ENCODE peak calls at places on chromosomes 4 and X, in eight cellular contexts. X is stimulated activated CD8-positive, alpha-beta memory T cell treated with anti-CD3 and anti-CD28 coated beads, Interleukin-7, amount 100 ng/mL, for 1 hour; P is progenitor cell of endocrine pancreas; K is activated effector memory CD4-positive, alpha-beta T cell treated with Interleukin-2 at 50 U/mL for 16 hours; T is SW480; V is CD8-positive, alpha-beta T cell; N is dermis microvascular lymphatic vessel endothelial cell; H is NCI-H748 treated with DMSO at 0.1 percent for 48 hours. J is an unnamed sample.

GRCh38 chrX:80022363-80023031 is 7.9 kb downstream of the TBX22 start:
- DNase-seq in K (no peak), V (no peak), P (no peak), T (no peak), H (no peak), N (no peak), X (no peak), J (no peak)

GRCh38 chr4:183846951-183847350 is 58.2 kb upstream of the STOX2 start:
- DNase-seq in P (no peak), X (no peak), V (no peak), K (no peak), N (no peak), H (no peak), T (no peak), J (no peak)

GRCh38 chr4:74157116-74157742 is 689 bp upstream of the MTHFD2L start:
- DNase-seq in X (no peak), V (no peak), T (peak), K (no peak), N (peak), H (no peak), P (no peak), J (no peak)

GRCh38 chrX:57918750-57919436 is 8.6 kb upstream of the ZXDA start:
- DNase-seq in P (no peak), V (no peak), K (no peak), N (peak), T (peak), H (no peak), X (no peak), J (peak)

GRCh38 chrX:2595258-2595657 is 94.5 kb upstream of the DHRSX start:
- DNase-seq in K (no peak), P (no peak), V (no peak), H (no peak), T (no peak), N (no peak), X (no peak), J (no peak)

GRCh38 chrX:627510-627964 is 3.1 kb upstream of the SHOX start:
- DNase-seq in K (no peak), N (no peak), T (no peak), P (no peak), X (no peak), V (no peak), H (no peak), J (no peak)

GRCh38 chr4:124745988-124746801 is 33.7 kb upstream of the ANKRD50 start:
- DNase-seq in P (no peak), X (no peak), K (no peak), T (no peak), V (no peak), H (no peak), N (no peak), J (no peak)

GRCh38 chrX:109384569-109385174 is 97.2 kb downstream of the GUCY2F start:
- DNase-seq in N (peak), T (peak), P (no peak), V (no peak), H (peak), X (no peak), K (no peak), J (no peak)

GRCh38 chr4:108943971-108944370 is 181.1 kb upstream of the ETNPPL start:
- DNase-seq in X (no peak), P (no peak), N (no peak), K (no peak), H (no peak), V (no peak), T (no peak), J (no peak)

GRCh38 chr4:1644906-1645657 is 39.0 kb downstream of the FAM53A start:
- DNase-seq in N (no peak), X (no peak), T (no peak), H (no peak), P (no peak), K (no peak), V (no peak), J (no peak)

GRCh38 chr4:7798215-7798995 is 141.3 kb downstream of the AFAP1 start:
- DNase-seq in T (no peak), V (no peak), H (no peak), P (no peak), X (no peak), K (no peak), N (peak), J (no peak)

GRCh38 chr4:52173470-52174055 is 122.5 kb downstream of the SPATA18 start:
- DNase-seq in H (no peak), K (no peak), N (peak), V (no peak), P (no peak), T (no peak), X (no peak), J (no peak)

GRCh38 chr4:179307297-179308136 is 1865.3 kb upstream of the AGA start:
- DNase-seq in X (no peak), V (no peak), H (no peak), T (peak), P (peak), K (no peak), N (peak), J (peak)

GRCh38 chr4:18689308-18689915 is 667.9 kb upstream of the LCORL start:
- DNase-seq in N (peak), H (peak), T (peak), P (peak), K (no peak), X (no peak), V (peak), J (peak)

GRCh38 chrX:105701310-105702052 is 120.9 kb upstream of the NRK start:
- DNase-seq in N (no peak), K (no peak), H (no peak), P (no peak), V (no peak), T (peak), X (no peak), J (no peak)

GRCh38 chr4:103306870-103307345 is 108.8 kb upstream of the CENPE start:
- DNase-seq in H (no peak), T (peak), K (no peak), X (no peak), P (peak), V (no peak), N (no peak), J (no peak)

GRCh38 chr4:73726000-73726399 is 14.4 kb upstream of the CXCL8 start:
- DNase-seq in H (no peak), X (no peak), K (no peak), N (peak), P (no peak), V (no peak), T (no peak), J (peak)

GRCh38 chr4:46956451-46956850 is 36.9 kb downstream of the GABRA4 start:
- DNase-seq in V (no peak), T (no peak), P (no peak), N (no peak), H (no peak), X (no peak), K (no peak), J (no peak)

GRCh38 chrX:153768311-153769157 is 4.5 kb downstream of the PLXNB3 start:
- DNase-seq in X (no peak), P (no peak), H (no peak), T (no peak), K (no peak), N (no peak), V (no peak), J (no peak)